ENCODE peak calls at places on chromosomes 5 and 9, in eight cellular contexts. G, V, W, H, O, M, S and L are unnamed samples.

GRCh38 chr5:120813551-120813950 is 349.5 kb downstream of the PRR16 start:
- DNase-seq in G (no peak), V (no peak), W (no peak), H (no peak), O (no peak), M (no peak), S (no peak), L (no peak)

GRCh38 chr5:172078726-172079345 is 72.4 kb upstream of the FBXW11 start:
- DNase-seq in G (no peak), V (no peak), W (peak), H (no peak), O (peak), M (no peak), S (no peak), L (no peak)

GRCh38 chr9:68749579-68750159 is 44.6 kb downstream of the PIP5K1B start:
- DNase-seq in G (no peak), V (peak), W (no peak), H (no peak), O (no peak), M (no peak), S (no peak), L (no peak)

GRCh38 chr9:131635285-131635684 is 90.0 kb downstream of the PRRT1B start:
- DNase-seq in G (peak), V (peak), W (peak), H (peak), O (peak), M (peak), S (peak), L (peak)

GRCh38 chr5:79378510-79379186 is 135.3 kb downstream of the HOMER1 start:
- DNase-seq in G (no peak), V (no peak), W (no peak), H (no peak), O (no peak), M (no peak), S (no peak), L (no peak)

GRCh38 chr5:38607396-38607795 is 51.0 kb upstream of the LIFR start:
- DNase-seq in G (peak), V (no peak), W (peak), H (peak), O (no peak), M (no peak), S (no peak), L (no peak)

GRCh38 chr9:28444637-28445036 is 871.4 kb upstream of the C9orf72 start:
- DNase-seq in G (no peak), V (no peak), W (no peak), H (no peak), O (no peak), M (no peak), S (no peak), L (no peak)

GRCh38 chr9:107425110-107426025 is 64.2 kb downstream of the KLF4 start:
- DNase-seq in G (no peak), V (peak), W (peak), H (peak), O (peak), M (no peak), S (peak), L (peak)

GRCh38 chr5:172312286-172312685 is 28.7 kb upstream of the UBTD2 start:
- DNase-seq in G (peak), V (no peak), W (peak), H (no peak), O (no peak), M (no peak), S (no peak), L (no peak)

GRCh38 chr9:86135374-86135773 is 36.0 kb upstream of the GOLM1 start:
- DNase-seq in G (no peak), V (no peak), W (no peak), H (no peak), O (no peak), M (no peak), S (no peak), L (no peak)

GRCh38 chr9:70052768-70053167 is 9.1 kb downstream of the MAMDC2 start:
- DNase-seq in G (no peak), V (no peak), W (no peak), H (no peak), O (no peak), M (no peak), S (no peak), L (no peak)

GRCh38 chr5:98605010-98605425 is 168.4 kb upstream of the RGMB start:
- DNase-seq in G (no peak), V (peak), W (no peak), H (no peak), O (no peak), M (no peak), S (no peak), L (no peak)

GRCh38 chr9:36625006-36625600 is 52.4 kb downstream of the MELK start:
- DNase-seq in G (no peak), V (no peak), W (peak), H (peak), O (no peak), M (no peak), S (no peak), L (peak)

GRCh38 chr5:17837757-17838156 is 203.5 kb downstream of the TAF11L14 start:
- DNase-seq in G (no peak), V (no peak), W (no peak), H (no peak), O (no peak), M (no peak), S (no peak), L (no peak)

GRCh38 chr5:123028222-123028621 is 8.3 kb downstream of the PPIC start:
- DNase-seq in G (no peak), V (no peak), W (no peak), H (no peak), O (no peak), M (no peak), S (no peak), L (no peak)

GRCh38 chr5:172777381-172778222 is 6.6 kb upstream of the DUSP1 start:
- DNase-seq in G (no peak), V (no peak), W (peak), H (peak), O (peak), M (peak), S (peak), L (no peak)

GRCh38 chr9:106918825-106919509 is 56.0 kb downstream of the ZNF462 start:
- DNase-seq in G (no peak), V (no peak), W (no peak), H (no peak), O (no peak), M (no peak), S (no peak), L (no peak)

GRCh38 chr5:102796014-102796413 is 40.9 kb downstream of the PAM start:
- DNase-seq in G (no peak), V (no peak), W (no peak), H (no peak), O (no peak), M (no peak), S (no peak), L (no peak)

GRCh38 chr5:61051267-61051666 is 106.3 kb downstream of the NDUFAF2 start:
- DNase-seq in G (no peak), V (no peak), W (peak), H (no peak), O (no peak), M (peak), S (no peak), L (peak)

GRCh38 chr9:86406366-86406765 is 52.2 kb upstream of the TUT7 start:
- DNase-seq in G (peak), V (no peak), W (peak), H (peak), O (no peak), M (no peak), S (no peak), L (no peak)

GRCh38 chr5:43106290-43106638 is 14.4 kb upstream of the ZNF131 start:
- DNase-seq in G (no peak), V (no peak), W (no peak), H (peak), O (no peak), M (no peak), S (no peak), L (no peak)

GRCh38 chr9:37787059-37787458 is 2.2 kb upstream of the EXOSC3 start:
- DNase-seq in G (no peak), V (no peak), W (no peak), H (no peak), O (no peak), M (no peak), S (no peak), L (no peak)

GRCh38 chr9:96150324-96151023 is 151.5 kb downstream of the HSD17B3 start:
- DNase-seq in G (no peak), V (no peak), W (no peak), H (no peak), O (peak), M (no peak), S (peak), L (no peak)

GRCh38 chr9:26656003-26656940 is 236.3 kb downstream of the CAAP1 start:
- DNase-seq in G (no peak), V (peak), W (peak), H (peak), O (no peak), M (no peak), S (no peak), L (no peak)

GRCh38 chr9:92327283-92327850 is 1.6 kb downstream of the CENPP start:
- DNase-seq in G (no peak), V (no peak), W (no peak), H (no peak), O (no peak), M (no peak), S (no peak), L (no peak)

GRCh38 chr9:28443461-28443860 is 870.2 kb upstream of the C9orf72 start:
- DNase-seq in G (no peak), V (no peak), W (no peak), H (no peak), O (no peak), M (no peak), S (no peak), L (no peak)

GRCh38 chr5:142110046-142110531 is 1.5 kb downstream of the NDFIP1 start:
- DNase-seq in G (no peak), V (no peak), W (peak), H (peak), O (no peak), M (no peak), S (no peak), L (no peak)

GRCh38 chr5:127040779-127041520 is 10.6 kb upstream of the MARCHF3 start:
- DNase-seq in G (no peak), V (no peak), W (no peak), H (no peak), O (peak), M (no peak), S (no peak), L (no peak)